ENCODE peak calls at places on chromosomes 7 and 10, in eight cellular contexts. One of them, this sample, is unnamed.
A peak's percentile ranks its signal among the peaks of the same experiment; 100 is the strongest.

GRCh38 chr7:88200793-88201192 is 19.0 kb downstream of the SRI start:
- DNase-seq in Caki2: no peak
- DNase-seq in stimulated activated naive CD4-positive, alpha-beta T cell: no peak
- DNase-seq in midbrain: peak; percentile 22
- DNase-seq in stimulated activated CD4-positive, alpha-beta T cell treated with anti-CD3 and anti-CD28 coated beads, TNF-alpha, amount 100 ng/mL, for 48 hours: no peak
- DNase-seq in WTC11: no peak
- DNase-seq in NCI-H2081: peak; percentile 92
- DNase-seq in amniotic stem cell: no peak
- DNase-seq in this sample: no peak

GRCh38 chr10:84196941-84197340 is 2.6 kb downstream of the CDHR1 start:
- DNase-seq in Caki2: no peak
- DNase-seq in stimulated activated naive CD4-positive, alpha-beta T cell: no peak
- DNase-seq in WTC11: no peak
- DNase-seq in amniotic stem cell: no peak
- DNase-seq in NCI-H2081: no peak
- DNase-seq in midbrain: no peak
- DNase-seq in stimulated activated CD4-positive, alpha-beta T cell treated with anti-CD3 and anti-CD28 coated beads, TNF-alpha, amount 100 ng/mL, for 48 hours: no peak
- DNase-seq in this sample: no peak

GRCh38 chr7:17989546-17989945 is 38.1 kb downstream of the PRPS1L1 start:
- DNase-seq in WTC11: no peak
- DNase-seq in amniotic stem cell: no peak
- DNase-seq in midbrain: no peak
- DNase-seq in stimulated activated CD4-positive, alpha-beta T cell treated with anti-CD3 and anti-CD28 coated beads, TNF-alpha, amount 100 ng/mL, for 48 hours: no peak
- DNase-seq in NCI-H2081: no peak
- DNase-seq in stimulated activated naive CD4-positive, alpha-beta T cell: no peak
- DNase-seq in Caki2: no peak
- DNase-seq in this sample: no peak

GRCh38 chr10:101615760-101616116 is 27.6 kb downstream of the DPCD start:
- DNase-seq in amniotic stem cell: no peak
- DNase-seq in WTC11: no peak
- DNase-seq in NCI-H2081: no peak
- DNase-seq in Caki2: no peak
- DNase-seq in stimulated activated naive CD4-positive, alpha-beta T cell: no peak
- DNase-seq in midbrain: no peak
- DNase-seq in stimulated activated CD4-positive, alpha-beta T cell treated with anti-CD3 and anti-CD28 coated beads, TNF-alpha, amount 100 ng/mL, for 48 hours: no peak
- DNase-seq in this sample: no peak

GRCh38 chr7:152859781-152860191 is 100.2 kb downstream of the ACTR3B start:
- DNase-seq in midbrain: no peak
- DNase-seq in Caki2: no peak
- DNase-seq in amniotic stem cell: no peak
- DNase-seq in NCI-H2081: no peak
- DNase-seq in stimulated activated CD4-positive, alpha-beta T cell treated with anti-CD3 and anti-CD28 coated beads, TNF-alpha, amount 100 ng/mL, for 48 hours: no peak
- DNase-seq in stimulated activated naive CD4-positive, alpha-beta T cell: no peak
- DNase-seq in WTC11: peak; percentile 52
- DNase-seq in this sample: no peak

GRCh38 chr7:36192050-36192824 is 39.2 kb downstream of the EEPD1 start:
- DNase-seq in stimulated activated naive CD4-positive, alpha-beta T cell: no peak
- DNase-seq in Caki2: no peak
- DNase-seq in midbrain: peak; percentile 29
- DNase-seq in amniotic stem cell: no peak
- DNase-seq in WTC11: no peak
- DNase-seq in NCI-H2081: no peak
- DNase-seq in stimulated activated CD4-positive, alpha-beta T cell treated with anti-CD3 and anti-CD28 coated beads, TNF-alpha, amount 100 ng/mL, for 48 hours: no peak
- DNase-seq in this sample: peak; percentile 21

GRCh38 chr10:127368101-127368500 is 171.7 kb upstream of the INSYN2A start:
- DNase-seq in NCI-H2081: no peak
- DNase-seq in stimulated activated naive CD4-positive, alpha-beta T cell: no peak
- DNase-seq in stimulated activated CD4-positive, alpha-beta T cell treated with anti-CD3 and anti-CD28 coated beads, TNF-alpha, amount 100 ng/mL, for 48 hours: no peak
- DNase-seq in midbrain: no peak
- DNase-seq in WTC11: no peak
- DNase-seq in Caki2: no peak
- DNase-seq in amniotic stem cell: no peak
- DNase-seq in this sample: no peak

GRCh38 chr10:100970914-100971811 is 1.9 kb downstream of the SEMA4G start:
- DNase-seq in amniotic stem cell: no peak
- DNase-seq in stimulated activated naive CD4-positive, alpha-beta T cell: no peak
- DNase-seq in midbrain: no peak
- DNase-seq in WTC11: no peak
- DNase-seq in NCI-H2081: no peak
- DNase-seq in stimulated activated CD4-positive, alpha-beta T cell treated with anti-CD3 and anti-CD28 coated beads, TNF-alpha, amount 100 ng/mL, for 48 hours: no peak
- DNase-seq in Caki2: peak; percentile 56
- DNase-seq in this sample: peak; percentile 56

GRCh38 chr7:82057476-82057875 is 287.6 kb upstream of the HGF start:
- DNase-seq in NCI-H2081: no peak
- DNase-seq in midbrain: no peak
- DNase-seq in stimulated activated CD4-positive, alpha-beta T cell treated with anti-CD3 and anti-CD28 coated beads, TNF-alpha, amount 100 ng/mL, for 48 hours: no peak
- DNase-seq in stimulated activated naive CD4-positive, alpha-beta T cell: no peak
- DNase-seq in WTC11: no peak
- DNase-seq in amniotic stem cell: no peak
- DNase-seq in Caki2: no peak
- DNase-seq in this sample: no peak

GRCh38 chr7:101535333-101535732 is 93.8 kb downstream of the MYL10 start:
- DNase-seq in Caki2: no peak
- DNase-seq in NCI-H2081: no peak
- DNase-seq in amniotic stem cell: no peak
- DNase-seq in stimulated activated CD4-positive, alpha-beta T cell treated with anti-CD3 and anti-CD28 coated beads, TNF-alpha, amount 100 ng/mL, for 48 hours: no peak
- DNase-seq in WTC11: no peak
- DNase-seq in stimulated activated naive CD4-positive, alpha-beta T cell: no peak
- DNase-seq in midbrain: no peak
- DNase-seq in this sample: no peak

GRCh38 chr10:133442967-133443924 is 10.5 kb upstream of the SCART1 start:
- DNase-seq in amniotic stem cell: no peak
- DNase-seq in WTC11: no peak
- DNase-seq in NCI-H2081: no peak
- DNase-seq in Caki2: no peak
- DNase-seq in stimulated activated naive CD4-positive, alpha-beta T cell: no peak
- DNase-seq in midbrain: no peak
- DNase-seq in stimulated activated CD4-positive, alpha-beta T cell treated with anti-CD3 and anti-CD28 coated beads, TNF-alpha, amount 100 ng/mL, for 48 hours: no peak
- DNase-seq in this sample: no peak

GRCh38 chr7:127799535-127800305 is 147.7 kb downstream of the SND1 start:
- DNase-seq in WTC11: no peak
- DNase-seq in Caki2: no peak
- DNase-seq in amniotic stem cell: no peak
- DNase-seq in NCI-H2081: peak; percentile 88
- DNase-seq in midbrain: no peak
- DNase-seq in stimulated activated CD4-positive, alpha-beta T cell treated with anti-CD3 and anti-CD28 coated beads, TNF-alpha, amount 100 ng/mL, for 48 hours: no peak
- DNase-seq in stimulated activated naive CD4-positive, alpha-beta T cell: no peak
- DNase-seq in this sample: no peak

GRCh38 chr10:125054664-125055273 is 105.6 kb downstream of the CTBP2 start:
- DNase-seq in NCI-H2081: no peak
- DNase-seq in WTC11: no peak
- DNase-seq in stimulated activated CD4-positive, alpha-beta T cell treated with anti-CD3 and anti-CD28 coated beads, TNF-alpha, amount 100 ng/mL, for 48 hours: no peak
- DNase-seq in stimulated activated naive CD4-positive, alpha-beta T cell: no peak
- DNase-seq in midbrain: no peak
- DNase-seq in Caki2: no peak
- DNase-seq in amniotic stem cell: no peak
- DNase-seq in this sample: no peak

GRCh38 chr10:133455611-133456031 is 1.9 kb downstream of the SCART1 start:
- DNase-seq in stimulated activated naive CD4-positive, alpha-beta T cell: no peak
- DNase-seq in WTC11: no peak
- DNase-seq in NCI-H2081: no peak
- DNase-seq in stimulated activated CD4-positive, alpha-beta T cell treated with anti-CD3 and anti-CD28 coated beads, TNF-alpha, amount 100 ng/mL, for 48 hours: no peak
- DNase-seq in amniotic stem cell: no peak
- DNase-seq in Caki2: no peak
- DNase-seq in midbrain: no peak
- DNase-seq in this sample: no peak

GRCh38 chr7:48389977-48390376 is 218.7 kb downstream of the ABCA13 start:
- DNase-seq in stimulated activated naive CD4-positive, alpha-beta T cell: no peak
- DNase-seq in Caki2: no peak
- DNase-seq in midbrain: no peak
- DNase-seq in NCI-H2081: no peak
- DNase-seq in stimulated activated CD4-positive, alpha-beta T cell treated with anti-CD3 and anti-CD28 coated beads, TNF-alpha, amount 100 ng/mL, for 48 hours: no peak
- DNase-seq in WTC11: no peak
- DNase-seq in amniotic stem cell: no peak
- DNase-seq in this sample: peak; percentile 24

GRCh38 chr10:74827045-74827441 is 643 bp downstream of the KAT6B start:
- DNase-seq in NCI-H2081: peak; percentile 50
- DNase-seq in Caki2: peak; percentile 49
- DNase-seq in stimulated activated naive CD4-positive, alpha-beta T cell: no peak
- DNase-seq in midbrain: no peak
- DNase-seq in WTC11: no peak
- DNase-seq in amniotic stem cell: no peak
- DNase-seq in stimulated activated CD4-positive, alpha-beta T cell treated with anti-CD3 and anti-CD28 coated beads, TNF-alpha, amount 100 ng/mL, for 48 hours: no peak
- DNase-seq in this sample: no peak

GRCh38 chr7:131961281-131961680 is 404.9 kb upstream of the PODXL start:
- DNase-seq in WTC11: no peak
- DNase-seq in amniotic stem cell: no peak
- DNase-seq in Caki2: no peak
- DNase-seq in stimulated activated naive CD4-positive, alpha-beta T cell: no peak
- DNase-seq in midbrain: no peak
- DNase-seq in stimulated activated CD4-positive, alpha-beta T cell treated with anti-CD3 and anti-CD28 coated beads, TNF-alpha, amount 100 ng/mL, for 48 hours: no peak
- DNase-seq in NCI-H2081: peak; percentile 94
- DNase-seq in this sample: no peak

GRCh38 chr10:132111121-132111731 is 45.5 kb downstream of the JAKMIP3 start:
- DNase-seq in WTC11: no peak
- DNase-seq in stimulated activated naive CD4-positive, alpha-beta T cell: no peak
- DNase-seq in Caki2: no peak
- DNase-seq in amniotic stem cell: no peak
- DNase-seq in midbrain: no peak
- DNase-seq in NCI-H2081: no peak
- DNase-seq in stimulated activated CD4-positive, alpha-beta T cell treated with anti-CD3 and anti-CD28 coated beads, TNF-alpha, amount 100 ng/mL, for 48 hours: no peak
- DNase-seq in this sample: no peak

GRCh38 chr7:117188949-117189348 is 133.9 kb downstream of the WNT2 start:
- DNase-seq in WTC11: no peak
- DNase-seq in amniotic stem cell: peak; percentile 18
- DNase-seq in NCI-H2081: no peak
- DNase-seq in Caki2: no peak
- DNase-seq in stimulated activated CD4-positive, alpha-beta T cell treated with anti-CD3 and anti-CD28 coated beads, TNF-alpha, amount 100 ng/mL, for 48 hours: no peak
- DNase-seq in midbrain: no peak
- DNase-seq in stimulated activated naive CD4-positive, alpha-beta T cell: no peak
- DNase-seq in this sample: no peak

GRCh38 chr7:44982535-44982923 is 3.7 kb upstream of the MYO1G start:
- DNase-seq in midbrain: no peak
- DNase-seq in Caki2: no peak
- DNase-seq in WTC11: no peak
- DNase-seq in amniotic stem cell: no peak
- DNase-seq in stimulated activated naive CD4-positive, alpha-beta T cell: no peak
- DNase-seq in stimulated activated CD4-positive, alpha-beta T cell treated with anti-CD3 and anti-CD28 coated beads, TNF-alpha, amount 100 ng/mL, for 48 hours: no peak
- DNase-seq in NCI-H2081: no peak
- DNase-seq in this sample: no peak

GRCh38 chr7:139099181-139099947 is 10.2 kb downstream of the ZC3HAV1 start:
- DNase-seq in NCI-H2081: no peak
- DNase-seq in WTC11: no peak
- DNase-seq in stimulated activated naive CD4-positive, alpha-beta T cell: no peak
- DNase-seq in amniotic stem cell: no peak
- DNase-seq in stimulated activated CD4-positive, alpha-beta T cell treated with anti-CD3 and anti-CD28 coated beads, TNF-alpha, amount 100 ng/mL, for 48 hours: no peak
- DNase-seq in Caki2: no peak
- DNase-seq in midbrain: no peak
- DNase-seq in this sample: no peak

GRCh38 chr10:77687621-77688020 is 50.0 kb upstream of the KCNMA1 start:
- DNase-seq in amniotic stem cell: no peak
- DNase-seq in WTC11: no peak
- DNase-seq in NCI-H2081: no peak
- DNase-seq in Caki2: no peak
- DNase-seq in midbrain: no peak
- DNase-seq in stimulated activated naive CD4-positive, alpha-beta T cell: no peak
- DNase-seq in stimulated activated CD4-positive, alpha-beta T cell treated with anti-CD3 and anti-CD28 coated beads, TNF-alpha, amount 100 ng/mL, for 48 hours: no peak
- DNase-seq in this sample: no peak

GRCh38 chr10:50310560-50311174 is 59.4 kb upstream of the ASAH2 start:
- DNase-seq in Caki2: no peak
- DNase-seq in stimulated activated CD4-positive, alpha-beta T cell treated with anti-CD3 and anti-CD28 coated beads, TNF-alpha, amount 100 ng/mL, for 48 hours: no peak
- DNase-seq in midbrain: no peak
- DNase-seq in NCI-H2081: peak; percentile 7
- DNase-seq in amniotic stem cell: no peak
- DNase-seq in stimulated activated naive CD4-positive, alpha-beta T cell: no peak
- DNase-seq in WTC11: peak; percentile 76
- DNase-seq in this sample: peak; percentile 17

GRCh38 chr7:134866581-134866980 is 87.1 kb downstream of the CALD1 start:
- DNase-seq in stimulated activated naive CD4-positive, alpha-beta T cell: no peak
- DNase-seq in Caki2: no peak
- DNase-seq in WTC11: no peak
- DNase-seq in NCI-H2081: no peak
- DNase-seq in midbrain: no peak
- DNase-seq in amniotic stem cell: no peak
- DNase-seq in stimulated activated CD4-positive, alpha-beta T cell treated with anti-CD3 and anti-CD28 coated beads, TNF-alpha, amount 100 ng/mL, for 48 hours: no peak
- DNase-seq in this sample: peak; percentile 52